ENCODE peak calls at places on chromosomes 2 and 18, in four cellular contexts. One of them, this sample, is unnamed.

GRCh38 chr2:46802665-46803550 is 112.7 kb downstream of the MCFD2 start:
- DNase-seq in anterior cingulate cortex: no peak
- DNase-seq in ELF-1: no peak
- DNase-seq in right cardiac atrium: no peak
- DNase-seq in this sample: no peak

GRCh38 chr2:148023861-148024260 is 3.0 kb downstream of the MBD5 start:
- DNase-seq in anterior cingulate cortex: no peak
- DNase-seq in ELF-1: no peak
- DNase-seq in right cardiac atrium: no peak
- DNase-seq in this sample: no peak

GRCh38 chr2:183678908-183679307 is 554.7 kb downstream of the NUP35 start:
- DNase-seq in ELF-1: no peak
- DNase-seq in right cardiac atrium: no peak
- DNase-seq in anterior cingulate cortex: no peak
- DNase-seq in this sample: peak; percentile 77

GRCh38 chr2:200655918-200656580 is 70.2 kb downstream of the AOX1 start:
- DNase-seq in ELF-1: no peak
- DNase-seq in right cardiac atrium: no peak
- DNase-seq in anterior cingulate cortex: no peak
- DNase-seq in this sample: no peak

GRCh38 chr2:157901325-157901724 is 25.2 kb upstream of the ACVR1 start:
- DNase-seq in anterior cingulate cortex: no peak
- DNase-seq in ELF-1: no peak
- DNase-seq in right cardiac atrium: no peak
- DNase-seq in this sample: peak; percentile 54

GRCh38 chr2:38619458-38620164 is 16.9 kb upstream of the HNRNPLL start:
- DNase-seq in anterior cingulate cortex: no peak
- DNase-seq in ELF-1: no peak
- DNase-seq in right cardiac atrium: no peak
- DNase-seq in this sample: no peak

GRCh38 chr2:25838152-25838756 is 40.0 kb downstream of the ASXL2 start:
- DNase-seq in right cardiac atrium: no peak
- DNase-seq in anterior cingulate cortex: no peak
- DNase-seq in ELF-1: no peak
- DNase-seq in this sample: no peak

GRCh38 chr2:113203901-113204519 is 30.2 kb downstream of the PSD4 start:
- DNase-seq in anterior cingulate cortex: peak; percentile 63
- DNase-seq in ELF-1: peak; percentile 92
- DNase-seq in right cardiac atrium: peak; percentile 43
- DNase-seq in this sample: peak; percentile 87

GRCh38 chr2:96859338-96859649 is 1.5 kb upstream of the ANKRD39 start:
- DNase-seq in right cardiac atrium: peak; percentile 78
- DNase-seq in ELF-1: no peak
- DNase-seq in anterior cingulate cortex: no peak
- DNase-seq in this sample: no peak

GRCh38 chr2:233053928-233054774 is 6.0 kb upstream of the INPP5D start:
- DNase-seq in right cardiac atrium: peak; percentile 55
- DNase-seq in anterior cingulate cortex: peak; percentile 21
- DNase-seq in ELF-1: peak; percentile 85
- DNase-seq in this sample: peak; percentile 85

GRCh38 chr2:8714283-8714682 is 32.4 kb downstream of the ID2 start:
- DNase-seq in right cardiac atrium: peak; percentile 79
- DNase-seq in anterior cingulate cortex: no peak
- DNase-seq in ELF-1: no peak
- DNase-seq in this sample: no peak

GRCh38 chr2:175601969-175602368 is 400.1 kb downstream of the LNPK start:
- DNase-seq in ELF-1: no peak
- DNase-seq in anterior cingulate cortex: no peak
- DNase-seq in right cardiac atrium: no peak
- DNase-seq in this sample: no peak

GRCh38 chr2:237298323-237299118 is 115.4 kb downstream of the COL6A3 start:
- DNase-seq in ELF-1: peak; percentile 77
- DNase-seq in anterior cingulate cortex: no peak
- DNase-seq in right cardiac atrium: no peak
- DNase-seq in this sample: no peak

GRCh38 chr18:13680612-13681011 is 45.7 kb downstream of the FAM210A start:
- DNase-seq in ELF-1: peak; percentile 50
- DNase-seq in anterior cingulate cortex: no peak
- DNase-seq in right cardiac atrium: peak; percentile 33
- DNase-seq in this sample: peak; percentile 77

GRCh38 chr2:135694711-135695110 is 46.9 kb upstream of the UBXN4 start:
- DNase-seq in ELF-1: no peak
- DNase-seq in anterior cingulate cortex: no peak
- DNase-seq in right cardiac atrium: no peak
- DNase-seq in this sample: no peak

GRCh38 chr2:36352024-36352398 is 3.6 kb upstream of the CRIM1 start:
- DNase-seq in anterior cingulate cortex: no peak
- DNase-seq in ELF-1: no peak
- DNase-seq in right cardiac atrium: no peak
- DNase-seq in this sample: peak; percentile 80

GRCh38 chr2:82657066-82657465 is 1802.0 kb downstream of the SUCLG1 start:
- DNase-seq in right cardiac atrium: no peak
- DNase-seq in ELF-1: no peak
- DNase-seq in anterior cingulate cortex: no peak
- DNase-seq in this sample: no peak

GRCh38 chr2:26630669-26631360 is 10.4 kb downstream of the CIB4 start:
- DNase-seq in ELF-1: peak; percentile 65
- DNase-seq in right cardiac atrium: no peak
- DNase-seq in anterior cingulate cortex: no peak
- DNase-seq in this sample: peak; percentile 52

GRCh38 chr2:190344275-190344827 is 962 bp downstream of the INPP1 start:
- DNase-seq in right cardiac atrium: no peak
- DNase-seq in anterior cingulate cortex: peak; percentile 55
- DNase-seq in ELF-1: no peak
- DNase-seq in this sample: peak; percentile 55

GRCh38 chr2:242085941-242086621 is 216.6 kb downstream of the RTP5 start:
- DNase-seq in ELF-1: no peak
- DNase-seq in anterior cingulate cortex: no peak
- DNase-seq in right cardiac atrium: peak; percentile 58
- DNase-seq in this sample: no peak

GRCh38 chr2:102253753-102254150 is 57.6 kb upstream of the IL1RL1 start:
- DNase-seq in right cardiac atrium: no peak
- DNase-seq in anterior cingulate cortex: no peak
- DNase-seq in ELF-1: no peak
- DNase-seq in this sample: no peak

GRCh38 chr18:57447154-57447621 is 12.0 kb downstream of the ONECUT2 start:
- DNase-seq in anterior cingulate cortex: no peak
- DNase-seq in right cardiac atrium: no peak
- DNase-seq in ELF-1: peak; percentile 84
- DNase-seq in this sample: peak; percentile 87

GRCh38 chr18:47772374-47773248 is 157.8 kb downstream of the SMAD2 start:
- DNase-seq in ELF-1: peak; percentile 93
- DNase-seq in right cardiac atrium: no peak
- DNase-seq in anterior cingulate cortex: no peak
- DNase-seq in this sample: peak; percentile 81

GRCh38 chr2:55033921-55034320 is 16.3 kb downstream of the RTN4 start:
- DNase-seq in right cardiac atrium: no peak
- DNase-seq in ELF-1: no peak
- DNase-seq in anterior cingulate cortex: no peak
- DNase-seq in this sample: no peak

GRCh38 chr2:85254540-85255261 is 73.1 kb downstream of the TGOLN2 start:
- DNase-seq in ELF-1: peak; percentile 73
- DNase-seq in anterior cingulate cortex: no peak
- DNase-seq in right cardiac atrium: no peak
- DNase-seq in this sample: no peak

GRCh38 chr2:43019536-43020183 is 206.7 kb downstream of the ZFP36L2 start:
- DNase-seq in ELF-1: no peak
- DNase-seq in anterior cingulate cortex: no peak
- DNase-seq in right cardiac atrium: no peak
- DNase-seq in this sample: no peak

GRCh38 chr18:49241852-49242251 is 218.6 kb downstream of the DYM start:
- DNase-seq in ELF-1: no peak
- DNase-seq in right cardiac atrium: no peak
- DNase-seq in anterior cingulate cortex: no peak
- DNase-seq in this sample: no peak

GRCh38 chr2:166768393-166769123 is 119.7 kb upstream of the XIRP2 start:
- DNase-seq in ELF-1: no peak
- DNase-seq in right cardiac atrium: no peak
- DNase-seq in anterior cingulate cortex: no peak
- DNase-seq in this sample: no peak

GRCh38 chr2:43265006-43265770 is 38.8 kb upstream of the ZFP36L2 start:
- DNase-seq in ELF-1: no peak
- DNase-seq in right cardiac atrium: peak; percentile 75
- DNase-seq in anterior cingulate cortex: no peak
- DNase-seq in this sample: no peak

GRCh38 chr2:161956751-161957150 is 117.3 kb downstream of the DPP4 start:
- DNase-seq in anterior cingulate cortex: no peak
- DNase-seq in ELF-1: no peak
- DNase-seq in right cardiac atrium: no peak
- DNase-seq in this sample: no peak

GRCh38 chr2:7736646-7737305 is 819.6 kb downstream of the RNF144A start:
- DNase-seq in ELF-1: no peak
- DNase-seq in anterior cingulate cortex: no peak
- DNase-seq in right cardiac atrium: no peak
- DNase-seq in this sample: no peak

GRCh38 chr2:27362678-27363420 is 6.3 kb upstream of the GTF3C2 start:
- DNase-seq in anterior cingulate cortex: no peak
- DNase-seq in ELF-1: no peak
- DNase-seq in right cardiac atrium: no peak
- DNase-seq in this sample: no peak

GRCh38 chr2:118269408-118270051 is 181.3 kb downstream of the INSIG2 start:
- DNase-seq in ELF-1: no peak
- DNase-seq in anterior cingulate cortex: no peak
- DNase-seq in right cardiac atrium: no peak
- DNase-seq in this sample: peak; percentile 55

GRCh38 chr2:120404941-120405768 is 59.2 kb downstream of the INHBB start:
- DNase-seq in ELF-1: no peak
- DNase-seq in anterior cingulate cortex: no peak
- DNase-seq in right cardiac atrium: no peak
- DNase-seq in this sample: no peak

GRCh38 chr2:241180495-241180894 is 8.0 kb upstream of the ANO7 start:
- DNase-seq in ELF-1: peak; percentile 83
- DNase-seq in anterior cingulate cortex: no peak
- DNase-seq in right cardiac atrium: no peak
- DNase-seq in this sample: peak; percentile 93

GRCh38 chr2:239601201-239601851 is 200.5 kb upstream of the HDAC4 start:
- DNase-seq in right cardiac atrium: no peak
- DNase-seq in ELF-1: no peak
- DNase-seq in anterior cingulate cortex: no peak
- DNase-seq in this sample: no peak

GRCh38 chr2:109562421-109562820 is 51.3 kb downstream of the SEPTIN10 start:
- DNase-seq in anterior cingulate cortex: no peak
- DNase-seq in right cardiac atrium: no peak
- DNase-seq in ELF-1: no peak
- DNase-seq in this sample: no peak

GRCh38 chr2:236180831-236181453 is 12.8 kb upstream of the GBX2 start:
- DNase-seq in right cardiac atrium: peak; percentile 46
- DNase-seq in ELF-1: peak; percentile 83
- DNase-seq in anterior cingulate cortex: no peak
- DNase-seq in this sample: peak; percentile 92

GRCh38 chr2:232539298-232540231 is at the start of gene CHRNG:
- DNase-seq in anterior cingulate cortex: no peak
- DNase-seq in right cardiac atrium: no peak
- DNase-seq in ELF-1: peak; percentile 82
- DNase-seq in this sample: no peak

This sample was measured in GM23338.